ENCODE peak calls at places on chromosomes 11 and 22, in seven cellular contexts. One of them, this sample, is unnamed. For H3K4me1, the result is how much of the 10 kb centered on the place peaks cover.

GRCh38 chr11:63635762-63636465 is 21.7 kb upstream of the PLAAT3 start:
- DNase-seq in IMR-90: peak
- DNase-seq in breast epithelium: peak
- DNase-seq in cardiac muscle cell: peak
- DNase-seq in left lung: no peak
- DNase-seq in endothelial cell of umbilical vein: peak
- DNase-seq in pancreas: peak
- DNase-seq in this sample: no peak

GRCh38 chr22:47102648-47103047 is 340.2 kb downstream of the TBC1D22A start:
- DNase-seq in IMR-90: peak
- DNase-seq in breast epithelium: no peak
- DNase-seq in cardiac muscle cell: no peak
- DNase-seq in left lung: no peak
- DNase-seq in endothelial cell of umbilical vein: no peak
- DNase-seq in pancreas: peak
- DNase-seq in this sample: no peak

GRCh38 chr11:96863520-96863919 is 473.7 kb downstream of the JRKL start:
- DNase-seq in IMR-90: no peak
- DNase-seq in breast epithelium: no peak
- DNase-seq in cardiac muscle cell: no peak
- DNase-seq in left lung: peak
- DNase-seq in endothelial cell of umbilical vein: no peak
- DNase-seq in pancreas: no peak
- DNase-seq in this sample: peak

GRCh38 chr22:39820266-39820665 is 73.3 kb downstream of the ENTHD1 start:
- DNase-seq in IMR-90: peak
- DNase-seq in breast epithelium: no peak
- DNase-seq in cardiac muscle cell: no peak
- DNase-seq in left lung: no peak
- DNase-seq in endothelial cell of umbilical vein: peak
- DNase-seq in pancreas: no peak
- DNase-seq in this sample: no peak

GRCh38 chr22:33919591-33920501 is at the start of gene LARGE1:
- DNase-seq in IMR-90: peak
- DNase-seq in breast epithelium: peak
- DNase-seq in cardiac muscle cell: peak
- DNase-seq in left lung: peak
- DNase-seq in endothelial cell of umbilical vein: no peak
- DNase-seq in pancreas: peak
- DNase-seq in this sample: peak

GRCh38 chr11:123478352-123478986 is 48.4 kb downstream of the GRAMD1B start:
- DNase-seq in IMR-90: peak
- DNase-seq in breast epithelium: peak
- DNase-seq in cardiac muscle cell: peak
- DNase-seq in left lung: no peak
- DNase-seq in endothelial cell of umbilical vein: peak
- DNase-seq in pancreas: peak
- DNase-seq in this sample: no peak

GRCh38 chr11:27933992-27934829 is 173.7 kb downstream of the KIF18A start:
- DNase-seq in IMR-90: peak
- DNase-seq in breast epithelium: no peak
- DNase-seq in cardiac muscle cell: no peak
- DNase-seq in left lung: no peak
- DNase-seq in endothelial cell of umbilical vein: peak
- DNase-seq in pancreas: no peak
- DNase-seq in this sample: no peak

GRCh38 chr11:23727821-23728220 is 769.0 kb upstream of the LUZP2 start:
- DNase-seq in IMR-90: peak
- DNase-seq in breast epithelium: no peak
- DNase-seq in cardiac muscle cell: peak
- DNase-seq in left lung: no peak
- DNase-seq in endothelial cell of umbilical vein: peak
- DNase-seq in pancreas: no peak
- DNase-seq in this sample: no peak

GRCh38 chr11:112613051-112613972 is 347.9 kb upstream of the NCAM1 start:
- DNase-seq in IMR-90: peak
- DNase-seq in breast epithelium: peak
- DNase-seq in cardiac muscle cell: no peak
- DNase-seq in left lung: no peak
- DNase-seq in endothelial cell of umbilical vein: peak
- DNase-seq in pancreas: peak
- DNase-seq in this sample: no peak

GRCh38 chr11:115170133-115170815 is 333.9 kb downstream of the CADM1 start:
- DNase-seq in IMR-90: peak
- DNase-seq in breast epithelium: no peak
- DNase-seq in cardiac muscle cell: peak
- DNase-seq in left lung: no peak
- DNase-seq in endothelial cell of umbilical vein: peak
- DNase-seq in pancreas: no peak
- DNase-seq in this sample: no peak

GRCh38 chr11:5504403-5504891 is 5.3 kb downstream of the UBQLN3 start:
- DNase-seq in IMR-90: no peak
- DNase-seq in breast epithelium: no peak
- DNase-seq in cardiac muscle cell: no peak
- DNase-seq in left lung: no peak
- DNase-seq in endothelial cell of umbilical vein: no peak
- DNase-seq in pancreas: no peak
- DNase-seq in this sample: no peak

GRCh38 chr22:20101638-20102037 is 14.3 kb upstream of the RANBP1 start:
- DNase-seq in IMR-90: no peak
- DNase-seq in breast epithelium: no peak
- DNase-seq in cardiac muscle cell: no peak
- DNase-seq in left lung: peak
- DNase-seq in endothelial cell of umbilical vein: no peak
- DNase-seq in pancreas: no peak
- DNase-seq in this sample: peak

GRCh38 chr11:72067676-72068075 is 12.7 kb downstream of the NUMA1 start:
- DNase-seq in IMR-90: no peak
- DNase-seq in breast epithelium: no peak
- DNase-seq in cardiac muscle cell: no peak
- DNase-seq in left lung: no peak
- DNase-seq in endothelial cell of umbilical vein: no peak
- DNase-seq in pancreas: no peak
- DNase-seq in this sample: no peak

GRCh38 chr11:72072348-72072747 is 8.0 kb downstream of the NUMA1 start:
- DNase-seq in IMR-90: peak
- DNase-seq in breast epithelium: no peak
- DNase-seq in cardiac muscle cell: no peak
- DNase-seq in left lung: no peak
- DNase-seq in endothelial cell of umbilical vein: peak
- DNase-seq in pancreas: no peak
- DNase-seq in this sample: no peak

GRCh38 chr11:72069787-72070251 is 10.5 kb downstream of the NUMA1 start:
- DNase-seq in IMR-90: peak
- DNase-seq in breast epithelium: peak
- DNase-seq in cardiac muscle cell: peak
- DNase-seq in left lung: peak
- DNase-seq in endothelial cell of umbilical vein: peak
- DNase-seq in pancreas: peak
- DNase-seq in this sample: peak

GRCh38 chr11:72069200-72069599 is 11.1 kb downstream of the NUMA1 start:
- DNase-seq in IMR-90: no peak
- DNase-seq in breast epithelium: no peak
- DNase-seq in cardiac muscle cell: no peak
- DNase-seq in left lung: no peak
- DNase-seq in endothelial cell of umbilical vein: no peak
- DNase-seq in pancreas: no peak
- DNase-seq in this sample: no peak

GRCh38 chr11:72070486-72070885 is 9.9 kb downstream of the NUMA1 start:
- DNase-seq in IMR-90: no peak
- DNase-seq in breast epithelium: no peak
- DNase-seq in cardiac muscle cell: no peak
- DNase-seq in left lung: no peak
- DNase-seq in endothelial cell of umbilical vein: no peak
- DNase-seq in pancreas: no peak
- DNase-seq in this sample: no peak
- H3K4me1 ChIP-seq in IMR-90: under half
- H3K4me1 ChIP-seq in breast epithelium: under half
- H3K4me1 ChIP-seq in cardiac muscle cell: under half
- H3K4me1 ChIP-seq in left lung: under half
- H3K4me1 ChIP-seq in endothelial cell of umbilical vein: half or more
- H3K4me1 ChIP-seq in pancreas: under half
- H3K4me1 ChIP-seq in this sample: under half

GRCh38 chr22:27420817-27421361 is 380.7 kb downstream of the MN1 start:
- DNase-seq in IMR-90: peak
- DNase-seq in breast epithelium: peak
- DNase-seq in cardiac muscle cell: no peak
- DNase-seq in left lung: no peak
- DNase-seq in endothelial cell of umbilical vein: peak
- DNase-seq in pancreas: peak
- DNase-seq in this sample: peak

GRCh38 chr22:27424319-27424718 is 377.2 kb downstream of the MN1 start:
- DNase-seq in IMR-90: peak
- DNase-seq in breast epithelium: no peak
- DNase-seq in cardiac muscle cell: no peak
- DNase-seq in left lung: no peak
- DNase-seq in endothelial cell of umbilical vein: no peak
- DNase-seq in pancreas: no peak
- DNase-seq in this sample: no peak

GRCh38 chr22:27419473-27419872 is 382.1 kb downstream of the MN1 start:
- DNase-seq in IMR-90: peak
- DNase-seq in breast epithelium: no peak
- DNase-seq in cardiac muscle cell: no peak
- DNase-seq in left lung: no peak
- DNase-seq in endothelial cell of umbilical vein: peak
- DNase-seq in pancreas: no peak
- DNase-seq in this sample: no peak

GRCh38 chr22:27420186-27420816 is 381.3 kb downstream of the MN1 start:
- DNase-seq in IMR-90: peak
- DNase-seq in breast epithelium: no peak
- DNase-seq in cardiac muscle cell: no peak
- DNase-seq in left lung: no peak
- DNase-seq in endothelial cell of umbilical vein: no peak
- DNase-seq in pancreas: no peak
- DNase-seq in this sample: no peak

DNA sequence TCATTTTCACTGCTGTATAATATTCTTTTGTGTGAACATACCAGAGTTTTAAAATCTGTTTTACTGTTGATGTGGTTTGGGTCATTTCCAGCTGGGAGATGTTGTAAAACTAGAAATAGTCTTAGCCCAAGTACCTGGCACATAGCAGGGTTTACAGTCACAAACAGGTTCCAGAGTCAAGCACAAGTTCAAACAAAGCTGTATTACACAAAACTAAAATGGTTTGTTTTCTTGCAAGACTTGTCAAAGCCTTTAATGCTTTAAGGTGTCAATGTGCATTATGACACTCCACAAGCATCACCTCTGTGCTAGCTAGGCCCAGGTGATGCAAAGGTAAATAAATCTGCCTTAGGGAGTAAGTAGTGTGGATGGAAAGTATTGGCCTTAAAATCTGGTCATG is 379.1 kb downstream of the MN1 start:
- DNase-seq in IMR-90: no peak
- DNase-seq in breast epithelium: no peak
- DNase-seq in cardiac muscle cell: no peak
- DNase-seq in left lung: no peak
- DNase-seq in endothelial cell of umbilical vein: no peak
- DNase-seq in pancreas: no peak
- DNase-seq in this sample: no peak
- H3K27ac ChIP-seq in IMR-90: no peak
- H3K27ac ChIP-seq in breast epithelium: no peak
- H3K27ac ChIP-seq in cardiac muscle cell: no peak
- H3K27ac ChIP-seq in left lung: no peak
- H3K27ac ChIP-seq in endothelial cell of umbilical vein: no peak
- H3K27ac ChIP-seq in pancreas: no peak
- H3K27ac ChIP-seq in this sample: no peak

GRCh38 chr22:41908409-41909289 is 6.2 kb downstream of the SHISA8 start:
- DNase-seq in IMR-90: no peak
- DNase-seq in breast epithelium: no peak
- DNase-seq in cardiac muscle cell: no peak
- DNase-seq in left lung: peak
- DNase-seq in endothelial cell of umbilical vein: no peak
- DNase-seq in pancreas: no peak
- DNase-seq in this sample: peak
- H3K4me1 ChIP-seq in IMR-90: under half
- H3K4me1 ChIP-seq in breast epithelium: under half
- H3K4me1 ChIP-seq in cardiac muscle cell: under half
- H3K4me1 ChIP-seq in left lung: under half
- H3K4me1 ChIP-seq in endothelial cell of umbilical vein: under half
- H3K4me1 ChIP-seq in pancreas: under half
- H3K4me1 ChIP-seq in this sample: under half

GRCh38 chr11:109954534-109954933 is 138.7 kb upstream of the ZC3H12C start:
- DNase-seq in IMR-90: no peak
- DNase-seq in breast epithelium: no peak
- DNase-seq in cardiac muscle cell: no peak
- DNase-seq in left lung: no peak
- DNase-seq in endothelial cell of umbilical vein: no peak
- DNase-seq in pancreas: no peak
- DNase-seq in this sample: no peak
- H3K27ac ChIP-seq in IMR-90: no peak
- H3K27ac ChIP-seq in breast epithelium: no peak
- H3K27ac ChIP-seq in cardiac muscle cell: no peak
- H3K27ac ChIP-seq in left lung: no peak
- H3K27ac ChIP-seq in endothelial cell of umbilical vein: no peak
- H3K27ac ChIP-seq in pancreas: no peak
- H3K27ac ChIP-seq in this sample: no peak

GRCh38 chr11:109971184-109971523 is 122.0 kb upstream of the ZC3H12C start:
- DNase-seq in IMR-90: peak
- DNase-seq in breast epithelium: no peak
- DNase-seq in cardiac muscle cell: peak
- DNase-seq in left lung: no peak
- DNase-seq in endothelial cell of umbilical vein: peak
- DNase-seq in pancreas: no peak
- DNase-seq in this sample: no peak
- H3K4me1 ChIP-seq in IMR-90: under half
- H3K4me1 ChIP-seq in breast epithelium: under half
- H3K4me1 ChIP-seq in cardiac muscle cell: under half
- H3K4me1 ChIP-seq in left lung: under half
- H3K4me1 ChIP-seq in endothelial cell of umbilical vein: under half
- H3K4me1 ChIP-seq in pancreas: under half
- H3K4me1 ChIP-seq in this sample: under half

GRCh38 chr11:116991491-116991890 is 106.7 kb downstream of the SIK3 start:
- DNase-seq in IMR-90: no peak
- DNase-seq in breast epithelium: no peak
- DNase-seq in cardiac muscle cell: no peak
- DNase-seq in left lung: no peak
- DNase-seq in endothelial cell of umbilical vein: no peak
- DNase-seq in pancreas: no peak
- DNase-seq in this sample: no peak

GRCh38 chr11:116990811-116991210 is 107.4 kb downstream of the SIK3 start:
- DNase-seq in IMR-90: no peak
- DNase-seq in breast epithelium: no peak
- DNase-seq in cardiac muscle cell: no peak
- DNase-seq in left lung: no peak
- DNase-seq in endothelial cell of umbilical vein: no peak
- DNase-seq in pancreas: no peak
- DNase-seq in this sample: no peak

GRCh38 chr11:116990061-116990473 is 108.2 kb downstream of the SIK3 start:
- DNase-seq in IMR-90: peak
- DNase-seq in breast epithelium: no peak
- DNase-seq in cardiac muscle cell: no peak
- DNase-seq in left lung: no peak
- DNase-seq in endothelial cell of umbilical vein: no peak
- DNase-seq in pancreas: peak
- DNase-seq in this sample: no peak

GRCh38 chr11:116986521-116987105 is 111.6 kb downstream of the SIK3 start:
- DNase-seq in IMR-90: peak
- DNase-seq in breast epithelium: no peak
- DNase-seq in cardiac muscle cell: no peak
- DNase-seq in left lung: no peak
- DNase-seq in endothelial cell of umbilical vein: no peak
- DNase-seq in pancreas: no peak
- DNase-seq in this sample: no peak

GRCh38 chr11:116989184-116989583 is 109.0 kb downstream of the SIK3 start:
- DNase-seq in IMR-90: no peak
- DNase-seq in breast epithelium: no peak
- DNase-seq in cardiac muscle cell: no peak
- DNase-seq in left lung: no peak
- DNase-seq in endothelial cell of umbilical vein: no peak
- DNase-seq in pancreas: no peak
- DNase-seq in this sample: no peak
- H3K27ac ChIP-seq in IMR-90: no peak
- H3K27ac ChIP-seq in breast epithelium: no peak
- H3K27ac ChIP-seq in cardiac muscle cell: no peak
- H3K27ac ChIP-seq in left lung: peak
- H3K27ac ChIP-seq in endothelial cell of umbilical vein: no peak
- H3K27ac ChIP-seq in pancreas: no peak
- H3K27ac ChIP-seq in this sample: no peak

This sample was measured in right lobe of liver.